ENCODE peak calls at places on chromosomes 11 and 22, in seven cellular contexts. C is HAP-1, B is body of pancreas, E is trophoblast cell, D is fibroblast of mammary gland, R is H1, G is mammary epithelial cell. J is an unnamed sample.

GRCh38 chr11:86575208-86575855 is 97.1 kb downstream of the ME3 start:
- DNase-seq in C (no peak), B (no peak), E (no peak), D (peak), R (no peak), G (no peak), J (no peak)

GRCh38 chr11:58622344-58622743 is at the start of gene CNTF:
- DNase-seq in C (no peak), B (no peak), E (peak), D (peak), R (no peak), G (peak), J (no peak)

GRCh38 chr11:121929581-121929980 is 186.4 kb downstream of the BLID start:
- DNase-seq in C (peak), B (peak), E (no peak), D (peak), R (no peak), G (no peak), J (no peak)

GRCh38 chr22:25404556-25404922 is 159.9 kb upstream of the GRK3 start:
- DNase-seq in C (no peak), B (peak), E (peak), D (no peak), R (no peak), G (peak), J (no peak)

GRCh38 chr11:131748146-131749050 is 378.0 kb downstream of the NTM start:
- DNase-seq in C (peak), B (peak), E (peak), D (peak), R (no peak), G (peak), J (no peak)

GRCh38 chr22:42799061-42799460 is 58.0 kb downstream of the ARFGAP3 start:
- DNase-seq in C (no peak), B (no peak), E (no peak), D (no peak), R (no peak), G (no peak), J (no peak)

GRCh38 chr11:1303196-1303821 is 6.1 kb downstream of the TOLLIP start:
- DNase-seq in C (no peak), B (peak), E (peak), D (no peak), R (no peak), G (peak), J (peak)

GRCh38 chr11:15897211-15897960 is 459.0 kb downstream of the SOX6 start:
- DNase-seq in C (no peak), B (no peak), E (peak), D (peak), R (no peak), G (peak), J (no peak)

GRCh38 chr11:71933141-71933933 is 4.5 kb downstream of the RNF121 start:
- DNase-seq in C (no peak), B (no peak), E (no peak), D (no peak), R (no peak), G (no peak), J (no peak)

GRCh38 chr11:46597609-46598219 is 3.9 kb upstream of the AMBRA1 start:
- DNase-seq in C (no peak), B (no peak), E (peak), D (peak), R (no peak), G (no peak), J (no peak)

GRCh38 chr22:39923689-39924088 is 22.8 kb downstream of the GRAP2 start:
- DNase-seq in C (no peak), B (peak), E (no peak), D (no peak), R (no peak), G (no peak), J (no peak)

GRCh38 chr22:32202539-32203180 is 2.2 kb downstream of the RFPL2 start:
- DNase-seq in C (peak), B (peak), E (peak), D (peak), R (no peak), G (peak), J (peak)

GRCh38 chr11:126197277-126197939 is 14.0 kb downstream of the RPUSD4 start:
- DNase-seq in C (no peak), B (no peak), E (peak), D (no peak), R (no peak), G (peak), J (no peak)

GRCh38 chr22:22721681-22722309 is 77.4 kb downstream of the GGTLC2 start:
- DNase-seq in C (no peak), B (no peak), E (peak), D (peak), R (no peak), G (peak), J (peak)

GRCh38 chr11:85182437-85183109 is 444.6 kb downstream of the DLG2 start:
- DNase-seq in C (peak), B (no peak), E (peak), D (peak), R (no peak), G (peak), J (no peak)

GRCh38 chr11:47950396-47950795 is 30.0 kb upstream of the PTPRJ start:
- DNase-seq in C (no peak), B (no peak), E (no peak), D (no peak), R (no peak), G (no peak), J (peak)

GRCh38 chr11:18056561-18057181 is 10.6 kb upstream of the TPH1 start:
- DNase-seq in C (no peak), B (no peak), E (no peak), D (no peak), R (no peak), G (no peak), J (no peak)

GRCh38 chr11:24386551-24387404 is 110.1 kb upstream of the LUZP2 start:
- DNase-seq in C (peak), B (no peak), E (peak), D (peak), R (peak), G (peak), J (no peak)

GRCh38 chr11:11272254-11272653 is 80.8 kb downstream of the CSNK2A3 start:
- DNase-seq in C (no peak), B (no peak), E (no peak), D (no peak), R (no peak), G (no peak), J (no peak)

GRCh38 chr22:37740455-37741311 is 43.8 kb downstream of the TRIOBP start:
- DNase-seq in C (no peak), B (no peak), E (no peak), D (no peak), R (no peak), G (peak), J (no peak)

GRCh38 chr11:9569588-9570164 is 3.8 kb upstream of the WEE1 start:
- DNase-seq in C (no peak), B (no peak), E (no peak), D (no peak), R (no peak), G (no peak), J (no peak)

GRCh38 chr22:29011200-29011867 is 50.3 kb downstream of the C22orf31 start:
- DNase-seq in C (no peak), B (peak), E (no peak), D (no peak), R (no peak), G (no peak), J (peak)

GRCh38 chr22:38335077-38335476 is 17.8 kb upstream of the CSNK1E start:
- DNase-seq in C (no peak), B (no peak), E (peak), D (peak), R (no peak), G (peak), J (no peak)

GRCh38 chr11:94067010-94067409 is 45.9 kb downstream of the HEPHL1 start:
- DNase-seq in C (no peak), B (no peak), E (no peak), D (peak), R (no peak), G (no peak), J (no peak)

GRCh38 chr11:118938491-118939411 is 13.0 kb upstream of the BCL9L start:
- DNase-seq in C (no peak), B (no peak), E (no peak), D (peak), R (no peak), G (peak), J (peak)

GRCh38 chr11:1603629-1604028 is 4.6 kb downstream of the KRTAP5-3 start:
- DNase-seq in C (no peak), B (no peak), E (no peak), D (no peak), R (no peak), G (no peak), J (no peak)

GRCh38 chr11:19652976-19653375 is 59.7 kb upstream of the NAV2 start:
- DNase-seq in C (no peak), B (no peak), E (no peak), D (no peak), R (no peak), G (no peak), J (no peak)

GRCh38 chr11:11553595-11553994 is 68.2 kb downstream of the GALNT18 start:
- DNase-seq in C (no peak), B (peak), E (no peak), D (no peak), R (no peak), G (no peak), J (no peak)

GRCh38 chr11:5737091-5737490 is 843 bp downstream of the OR56B1 start:
- DNase-seq in C (no peak), B (no peak), E (peak), D (peak), R (no peak), G (no peak), J (no peak)

GRCh38 chr22:32000171-32000570 is 42.9 kb upstream of the SLC5A1 start:
- DNase-seq in C (no peak), B (no peak), E (peak), D (no peak), R (no peak), G (no peak), J (no peak)

GRCh38 chr11:9535189-9535781 is 38.2 kb upstream of the WEE1 start:
- DNase-seq in C (peak), B (peak), E (peak), D (peak), R (peak), G (peak), J (peak)

GRCh38 chr11:61616443-61616842 is 35.6 kb upstream of the SYT7 start:
- DNase-seq in C (no peak), B (no peak), E (no peak), D (peak), R (no peak), G (peak), J (no peak)

GRCh38 chr11:12618743-12619540 is 55.3 kb upstream of the TEAD1 start:
- DNase-seq in C (no peak), B (no peak), E (peak), D (no peak), R (no peak), G (no peak), J (no peak)

GRCh38 chr11:71199226-71199815 is 53.1 kb downstream of the SHANK2 start:
- DNase-seq in C (no peak), B (no peak), E (peak), D (no peak), R (no peak), G (no peak), J (peak)

GRCh38 chr11:63999349-64000025 is 13.2 kb downstream of the OTUB1 start:
- DNase-seq in C (peak), B (peak), E (peak), D (peak), R (peak), G (peak), J (peak)

GRCh38 chr11:46895821-46896220 is 22.5 kb downstream of the LRP4 start:
- DNase-seq in C (no peak), B (peak), E (no peak), D (no peak), R (no peak), G (no peak), J (peak)

GRCh38 chr11:12587333-12587997 is 86.8 kb upstream of the TEAD1 start:
- DNase-seq in C (no peak), B (peak), E (peak), D (peak), R (no peak), G (peak), J (no peak)

GRCh38 chr11:14789879-14790484 is 102.0 kb downstream of the CYP2R1 start:
- DNase-seq in C (no peak), B (no peak), E (peak), D (peak), R (no peak), G (no peak), J (no peak)

GRCh38 chr11:82818399-82819043 is 81.7 kb downstream of the PRCP start:
- DNase-seq in C (no peak), B (no peak), E (no peak), D (no peak), R (no peak), G (no peak), J (no peak)

DNA sequence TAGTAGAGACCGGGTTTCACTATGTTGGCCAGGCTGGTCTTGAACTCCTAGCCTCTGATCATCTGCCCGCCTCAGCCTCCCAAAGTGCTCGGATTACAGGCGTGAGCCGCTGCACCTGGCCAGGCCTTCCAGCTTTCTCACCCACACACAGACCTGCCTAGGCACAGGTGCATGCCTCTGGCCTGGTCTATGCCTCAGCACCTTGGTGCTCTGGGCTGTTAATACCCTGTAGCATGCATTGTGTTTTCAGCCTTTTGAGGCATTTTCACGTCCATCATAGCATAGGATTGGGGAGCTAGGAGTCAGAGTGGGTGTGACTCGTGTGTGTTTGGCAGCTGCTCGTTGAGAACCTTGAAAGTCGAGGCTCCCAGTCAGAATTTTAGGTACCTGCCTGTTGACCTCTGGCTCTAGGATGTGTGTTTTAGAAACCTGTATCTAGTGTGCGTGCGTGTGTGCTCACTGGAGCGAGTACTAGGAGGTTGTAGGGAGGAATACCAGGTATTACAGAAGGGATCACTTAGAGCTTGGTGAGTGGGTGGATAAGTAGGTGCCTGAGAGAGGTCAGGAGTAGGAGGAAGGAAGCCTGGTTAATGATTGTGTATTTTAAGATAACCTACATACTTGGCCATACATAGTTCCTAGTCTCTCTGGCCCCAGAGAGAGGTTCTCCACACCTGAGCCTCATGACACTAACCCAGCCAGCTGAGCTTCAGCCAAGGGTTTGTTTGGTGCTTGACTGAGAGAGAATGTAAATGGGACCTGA is 20.0 kb downstream of the CRKL start:
- DNase-seq in C (no peak), B (peak), E (no peak), D (no peak), R (no peak), G (no peak), J (peak)
- H3K4me3 ChIP-seq in C (no peak), B (no peak), E (no peak), D (no peak), R (no peak), G (no peak), J (no peak)

GRCh38 chr11:68314886-68315580 is 2.6 kb downstream of the LRP5 start:
- DNase-seq in C (peak), B (peak), E (peak), D (no peak), R (no peak), G (peak), J (no peak)
- H3K4me3 ChIP-seq in C (peak), B (no peak), E (no peak), D (peak), R (no peak), G (peak), J (peak)

GRCh38 chr11:32594272-32594671 is 10.6 kb downstream of the EIF3M start:
- DNase-seq in C (no peak), B (no peak), E (no peak), D (no peak), R (no peak), G (no peak), J (no peak)

GRCh38 chr11:32602657-32603410 is 19.2 kb downstream of the EIF3M start:
- DNase-seq in C (no peak), B (no peak), E (no peak), D (peak), R (no peak), G (no peak), J (no peak)

GRCh38 chr11:32597914-32598313 is 14.3 kb downstream of the EIF3M start:
- DNase-seq in C (no peak), B (no peak), E (no peak), D (no peak), R (no peak), G (no peak), J (no peak)
- H3K4me3 ChIP-seq in C (no peak), B (no peak), E (no peak), D (no peak), R (no peak), G (no peak), J (no peak)

DNA sequence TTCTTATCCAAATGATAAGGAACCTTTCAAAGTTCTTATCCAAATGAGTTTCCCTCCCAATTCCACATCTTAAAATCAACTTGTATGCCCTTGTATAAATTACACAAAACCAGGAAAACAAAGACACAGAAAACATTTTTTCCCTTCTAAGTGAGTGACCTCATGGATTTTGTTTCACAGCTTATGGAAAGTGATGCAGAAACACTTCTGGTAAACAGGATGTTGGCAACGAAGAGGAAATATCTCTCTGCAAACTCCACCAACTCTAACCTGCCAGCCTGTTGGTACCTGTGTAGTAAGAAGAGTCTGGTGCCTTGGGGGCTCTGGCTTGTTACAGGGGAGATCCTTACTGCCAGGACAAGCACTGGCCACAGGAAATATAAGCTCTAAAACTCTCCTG is 57.0 kb downstream of the CELSR1 start:
- DNase-seq in C (no peak), B (no peak), E (no peak), D (no peak), R (no peak), G (peak), J (no peak)
- H3K4me3 ChIP-seq in C (no peak), B (no peak), E (no peak), D (no peak), R (no peak), G (no peak), J (no peak)

DNA sequence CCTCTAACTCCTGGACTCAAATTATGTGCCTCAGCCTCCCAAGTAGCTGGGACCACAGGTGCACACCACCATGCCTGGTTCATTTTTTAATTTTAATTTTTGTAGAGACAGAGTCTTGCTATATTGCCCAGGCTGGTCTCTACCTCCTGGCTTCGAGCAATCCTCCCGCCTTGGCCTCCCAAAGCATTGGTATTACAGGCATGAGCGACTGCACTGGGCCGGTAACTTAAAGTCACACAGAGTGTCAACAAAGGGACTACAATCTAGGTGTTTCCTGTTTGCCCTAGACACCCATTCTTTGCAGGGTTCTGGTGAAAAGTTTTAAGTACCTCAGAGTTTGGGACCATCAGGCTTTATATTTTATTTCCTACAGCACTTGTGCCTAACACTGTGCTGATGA is 8.4 kb downstream of the UVRAG start:
- DNase-seq in C (no peak), B (no peak), E (no peak), D (no peak), R (no peak), G (no peak), J (no peak)
- H3K4me3 ChIP-seq in C (no peak), B (no peak), E (no peak), D (no peak), R (no peak), G (no peak), J (no peak)

DNA sequence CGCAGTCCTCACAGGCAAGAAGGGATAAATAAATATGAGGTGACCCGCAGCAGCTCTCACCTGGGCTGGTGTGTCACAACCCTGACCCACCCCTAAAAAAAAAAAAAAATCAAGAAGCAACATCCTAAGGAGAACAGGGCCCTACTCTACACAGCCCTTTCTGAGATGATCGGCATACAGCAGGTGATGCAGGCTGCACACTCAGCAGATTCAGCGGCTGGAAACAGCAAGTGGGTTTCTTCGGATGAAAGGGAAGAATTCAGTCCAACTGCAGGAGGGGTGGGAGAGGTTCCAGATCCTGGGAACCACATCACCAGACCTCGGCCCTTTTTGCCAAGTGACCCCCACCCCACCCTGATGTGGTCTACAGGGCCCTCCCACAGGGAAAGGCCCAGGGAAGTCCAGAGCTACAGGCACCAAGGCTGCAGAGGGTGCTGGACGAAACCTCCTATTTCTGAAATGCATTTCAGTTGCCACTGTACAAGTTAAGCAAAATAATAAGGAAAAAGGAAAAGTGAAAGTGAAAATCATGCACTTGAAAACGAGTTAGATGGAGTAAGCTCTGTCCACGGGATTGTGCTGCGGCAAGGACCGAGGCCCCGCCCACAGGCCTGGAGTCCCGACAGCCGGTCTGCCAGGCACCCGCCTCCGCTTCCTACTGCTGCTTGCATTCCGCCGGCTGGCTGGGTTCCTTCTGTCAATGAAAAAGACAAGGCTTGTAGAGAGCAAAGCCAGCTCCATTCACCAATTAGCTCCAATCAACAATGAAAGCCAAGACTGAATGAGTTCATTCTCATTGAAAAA is 15.9 kb upstream of the PHLDA2 start:
- DNase-seq in C (no peak), B (peak), E (peak), D (peak), R (peak), G (peak), J (peak)
- H3K4me3 ChIP-seq in C (no peak), B (no peak), E (no peak), D (no peak), R (no peak), G (no peak), J (peak)

J was measured in lower lobe of right lung.